ENCODE peak calls at places on chromosome 18, in eight cellular contexts. S, D, B, W, X, Y, N and M are unnamed samples.

GRCh38 chr18:8196238-8196637 is 413.0 kb upstream of the RAB12 start:
- DNase-seq in Y (no peak), S (no peak), X (no peak), D (no peak), B (no peak), W (no peak), N (no peak), M (no peak)

GRCh38 chr18:3015851-3016250 is 2.9 kb upstream of the LPIN2 start:
- DNase-seq in W (no peak), Y (no peak), N (no peak), B (no peak), X (no peak), S (no peak), D (no peak), M (no peak)

GRCh38 chr18:55300469-55301195 is 287.4 kb downstream of the TCF4 start:
- DNase-seq in N (no peak), X (no peak), W (no peak), S (peak; percentile 63), B (no peak), Y (no peak), D (no peak), M (no peak)

GRCh38 chr18:55592106-55592505 is 4.1 kb upstream of the TCF4 start:
- DNase-seq in N (no peak), W (no peak), Y (no peak), X (no peak), D (no peak), S (no peak), B (no peak), M (no peak)

GRCh38 chr18:7817596-7817995 is 250.5 kb downstream of the PTPRM start:
- DNase-seq in B (no peak), Y (no peak), W (no peak), S (no peak), X (no peak), D (no peak), N (no peak), M (no peak)

GRCh38 chr18:62281684-62282083 is 43.4 kb upstream of the TNFRSF11A start:
- DNase-seq in D (no peak), N (no peak), Y (no peak), S (no peak), X (no peak), B (no peak), W (no peak), M (no peak)

GRCh38 chr18:2672872-2673271 is 17.3 kb downstream of the SMCHD1 start:
- DNase-seq in W (no peak), N (no peak), X (no peak), S (no peak), B (no peak), Y (no peak), D (no peak), M (no peak)

GRCh38 chr18:48996901-48997463 is 46.2 kb upstream of the SMAD7 start:
- DNase-seq in D (no peak), X (peak; percentile 43), Y (no peak), S (no peak), B (no peak), W (no peak), N (no peak), M (no peak)

GRCh38 chr18:71729611-71730010 is 814.5 kb downstream of the CBLN2 start:
- DNase-seq in W (no peak), B (no peak), Y (no peak), X (no peak), S (no peak), N (no peak), D (no peak), M (no peak)

GRCh38 chr18:5137261-5137660 is 59.8 kb downstream of the AKAIN1 start:
- DNase-seq in X (no peak), S (no peak), Y (no peak), W (no peak), B (no peak), D (no peak), N (no peak), M (no peak)

GRCh38 chr18:78826631-78827030 is 153.0 kb upstream of the SALL3 start:
- DNase-seq in B (no peak), X (no peak), Y (no peak), S (no peak), W (no peak), D (no peak), N (no peak), M (no peak)

GRCh38 chr18:9878095-9878494 is 7.7 kb upstream of the TXNDC2 start:
- DNase-seq in W (no peak), S (no peak), B (no peak), D (no peak), N (no peak), X (no peak), Y (no peak), M (no peak)

GRCh38 chr18:46950064-46950656 is 32.8 kb downstream of the KATNAL2 start:
- DNase-seq in D (no peak), N (peak; percentile 56), S (no peak), W (no peak), B (no peak), Y (no peak), X (no peak), M (no peak)
- TF ChIP-seq CTCF in D (peak; percentile 51), N (peak; percentile 71), S (no peak), W (peak; percentile 60), B (no peak), Y (peak; percentile 23), X (peak; percentile 39), M (peak; percentile 70)

GRCh38 chr18:51668632-51669031 is 471.2 kb upstream of the MEX3C start:
- DNase-seq in S (no peak), Y (no peak), D (no peak), W (no peak), X (no peak), N (peak; percentile 48), B (no peak), M (no peak)
- TF ChIP-seq CTCF in S (no peak), Y (no peak), D (no peak), W (no peak), X (no peak), N (no peak), B (no peak), M (no peak)

GRCh38 chr18:76529433-76529811 is 34.4 kb upstream of the ZNF516 start:
- DNase-seq in B (no peak), S (no peak), Y (no peak), X (no peak), D (no peak), N (no peak), W (no peak), M (no peak)

GRCh38 chr18:76530846-76531245 is 35.8 kb upstream of the ZNF516 start:
- DNase-seq in Y (no peak), X (no peak), D (no peak), S (no peak), N (no peak), B (no peak), W (no peak), M (no peak)

GRCh38 chr18:76530391-76530790 is 35.3 kb upstream of the ZNF516 start:
- DNase-seq in S (no peak), N (no peak), W (no peak), D (no peak), B (no peak), Y (no peak), X (no peak), M (no peak)

GRCh38 chr18:76524900-76525698 is 30.1 kb upstream of the ZNF516 start:
- DNase-seq in Y (peak; percentile 40), N (peak; percentile 71), X (peak; percentile 53), S (peak; percentile 70), D (no peak), B (no peak), W (no peak), M (peak; percentile 55)

GRCh38 chr18:76528477-76529432 is 33.7 kb upstream of the ZNF516 start:
- DNase-seq in X (peak; percentile 10), Y (peak; percentile 57), N (peak; percentile 40), B (no peak), W (no peak), D (peak; percentile 56), S (peak; percentile 69), M (peak; percentile 74)
- TF ChIP-seq CTCF in X (no peak), Y (no peak), N (peak; percentile 26), B (no peak), W (peak; percentile 27), D (no peak), S (no peak), M (no peak)

GRCh38 chr18:35441857-35442595 is 55.7 kb downstream of the INO80C start:
- DNase-seq in Y (no peak), W (no peak), S (no peak), X (no peak), D (no peak), B (no peak), N (no peak), M (no peak)
- TF ChIP-seq CTCF in Y (no peak), W (no peak), S (no peak), X (no peak), D (no peak), B (no peak), N (no peak), M (no peak)

DNA sequence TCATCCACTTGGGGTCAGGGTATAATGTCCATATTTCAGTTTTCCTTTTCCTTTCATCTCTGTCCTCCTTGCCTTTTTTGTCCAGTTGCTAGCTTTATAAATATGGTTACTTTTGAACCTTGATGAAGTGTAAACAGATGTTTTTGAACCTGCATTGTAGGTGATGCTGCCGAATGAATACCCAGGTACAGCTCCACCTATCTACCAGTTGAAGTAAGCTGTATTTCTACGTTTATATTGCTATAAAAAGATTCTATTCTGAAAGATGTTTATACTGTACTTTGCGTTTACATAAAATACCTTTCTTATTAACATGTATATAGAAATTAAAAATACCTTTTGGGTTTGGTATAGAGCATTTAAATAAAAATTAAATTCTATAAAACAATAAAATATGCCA is 2.2 kb downstream of the IMPACT start:
- DNase-seq in D (no peak), Y (no peak), B (no peak), N (no peak), S (no peak), W (no peak), X (no peak), M (no peak)
- TF ChIP-seq CTCF in D (peak; percentile 6), Y (no peak), B (no peak), N (peak; percentile 16), S (no peak), W (peak; percentile 21), X (peak; percentile 27), M (no peak)

GRCh38 chr18:13684546-13684945 is 41.8 kb downstream of the FAM210A start:
- DNase-seq in D (no peak), N (no peak), S (no peak), Y (no peak), B (no peak), X (no peak), W (no peak), M (no peak)
- TF ChIP-seq CTCF in D (no peak), N (no peak), S (no peak), Y (no peak), B (no peak), X (no peak), W (no peak), M (no peak)

DNA sequence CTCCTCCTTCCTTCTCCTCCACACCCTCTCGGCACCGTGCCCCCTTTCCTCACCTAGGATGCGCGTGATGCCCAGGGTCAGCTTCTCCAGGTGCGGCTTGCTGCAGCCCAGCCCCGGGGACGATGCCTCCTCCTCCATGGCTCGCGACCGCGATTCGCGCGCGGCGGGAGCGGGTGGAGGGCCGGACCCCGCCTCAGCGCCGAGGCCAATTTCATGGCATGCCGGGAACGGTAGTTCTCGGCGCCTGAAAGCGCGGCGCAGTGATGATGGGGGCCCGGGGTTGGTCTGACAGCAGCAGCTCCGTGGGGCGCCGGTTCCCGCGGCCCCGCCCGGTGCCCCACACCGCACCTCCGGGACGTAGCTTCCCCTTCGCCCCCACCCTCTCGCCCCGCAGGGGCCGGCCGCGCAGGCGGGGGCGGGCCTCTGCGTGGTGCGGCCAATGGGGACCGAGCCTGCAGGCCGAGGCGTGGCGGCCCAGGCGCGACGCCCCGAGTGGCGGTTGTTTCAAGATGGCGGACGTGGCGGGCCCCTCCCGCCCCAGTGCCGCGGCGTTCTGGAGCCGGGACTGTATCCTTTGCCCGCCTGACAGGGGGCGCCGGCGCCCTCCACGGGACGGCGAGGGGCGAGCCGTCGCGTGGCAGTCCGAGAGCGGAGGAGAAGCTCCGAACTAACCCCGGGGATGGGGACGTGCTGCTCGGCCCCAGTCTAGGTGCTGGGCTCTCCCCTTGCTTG is at the start of the genes KIAA1328 and TPGS2:
- DNase-seq in W (peak; percentile 73), S (peak; percentile 90), N (peak; percentile 91), Y (peak; percentile 87), X (peak; percentile 93), B (peak; percentile 86), D (peak; percentile 91), M (peak; percentile 81)
- TF ChIP-seq CTCF in W (peak; percentile 68), S (no peak), N (peak; percentile 61), Y (peak; percentile 38), X (peak; percentile 64), B (no peak), D (peak; percentile 36), M (peak; percentile 23)